ENCODE peak calls at places on chromosomes 3 and 15, in six cellular contexts. G is dorsolateral prefrontal cortex; Z is AG10803; U is naive thymus-derived CD4-positive, alpha-beta T cell; V is adrenal gland; X is uterus. B is an unnamed sample.

GRCh38 chr15:44099671-44100070 is 95.4 kb downstream of the FRMD5 start:
- DNase-seq in G (no peak), Z (peak), U (no peak), X (no peak), V (no peak), B (no peak)

GRCh38 chr15:42504631-42505030 is 9.2 kb downstream of the SNAP23 start:
- DNase-seq in V (no peak), X (no peak), Z (no peak), G (no peak), U (no peak), B (no peak)

GRCh38 chr15:88512606-88513005 is 33.9 kb downstream of the DET1 start:
- DNase-seq in Z (no peak), V (no peak), G (no peak), U (no peak), X (no peak), B (no peak)

GRCh38 chr3:128491071-128491899 is 1.7 kb downstream of the GATA2 start:
- DNase-seq in V (peak), Z (no peak), X (peak), G (no peak), U (peak), B (no peak)

GRCh38 chr15:60673918-60674558 is 195.1 kb upstream of the ICE2 start:
- DNase-seq in Z (peak), G (peak), U (no peak), V (peak), X (peak), B (no peak)

GRCh38 chr15:74994685-74995084 is 678 bp upstream of the SCAMP5 start:
- DNase-seq in V (no peak), U (no peak), Z (no peak), X (no peak), G (no peak), B (no peak)

GRCh38 chr3:63905731-63906620 is 6.2 kb downstream of the SCAANT1 start:
- DNase-seq in G (no peak), V (no peak), Z (no peak), U (no peak), X (no peak), B (no peak)

GRCh38 chr3:41288785-41289184 is 89.5 kb downstream of the CTNNB1 start:
- DNase-seq in Z (no peak), X (no peak), V (no peak), G (no peak), U (no peak), B (no peak)

GRCh38 chr15:31598620-31599019 is 272.0 kb downstream of the KLF13 start:
- DNase-seq in U (no peak), Z (no peak), V (no peak), X (no peak), G (no peak), B (no peak)

GRCh38 chr3:172513488-172513887 is 9.7 kb downstream of the TNFSF10 start:
- DNase-seq in G (no peak), U (no peak), V (no peak), Z (peak), X (no peak), B (no peak)

GRCh38 chr3:31550452-31551251 is 17.9 kb downstream of the STT3B start:
- DNase-seq in V (no peak), G (no peak), Z (peak), X (no peak), U (peak), B (no peak)

GRCh38 chr3:85342915-85343314 is 384.1 kb downstream of the CADM2 start:
- DNase-seq in X (no peak), V (no peak), G (peak), U (no peak), Z (no peak), B (peak)

GRCh38 chr3:95615592-95616310 is 1198.6 kb upstream of the EPHA6 start:
- DNase-seq in U (no peak), V (no peak), Z (no peak), X (no peak), G (no peak), B (no peak)

GRCh38 chr15:43625086-43625485 is 6.5 kb upstream of the STRC start:
- DNase-seq in G (no peak), U (no peak), Z (peak), X (no peak), V (no peak), B (no peak)

GRCh38 chr3:155859859-155860258 is 5.6 kb upstream of the SLC33A1 start:
- DNase-seq in X (no peak), Z (no peak), U (no peak), V (no peak), G (no peak), B (no peak)

GRCh38 chr3:43632269-43632733 is 10.5 kb upstream of the ANO10 start:
- DNase-seq in X (no peak), U (no peak), Z (peak), V (peak), G (peak), B (no peak)

GRCh38 chr15:63339006-63339766 is 42.5 kb downstream of the CA12 start:
- DNase-seq in G (no peak), X (no peak), Z (no peak), V (no peak), U (no peak), B (no peak)

GRCh38 chr15:83320404-83320803 is 35.9 kb upstream of the BNC1 start:
- DNase-seq in Z (peak), V (no peak), U (no peak), G (no peak), X (no peak), B (no peak)

GRCh38 chr3:193452338-193452737 is 73.8 kb upstream of the ATP13A5 start:
- DNase-seq in U (no peak), V (no peak), G (no peak), X (no peak), Z (no peak), B (no peak)

GRCh38 chr3:140469491-140469890 is 208.4 kb upstream of the TRIM42 start:
- DNase-seq in G (no peak), V (no peak), Z (no peak), U (no peak), X (no peak), B (no peak)

GRCh38 chr3:31709005-31709404 is 176.3 kb downstream of the STT3B start:
- DNase-seq in Z (no peak), X (no peak), U (no peak), G (peak), V (no peak), B (no peak)

GRCh38 chr15:92709064-92709463 is 53.5 kb upstream of the FAM174B start:
- DNase-seq in V (no peak), G (no peak), U (no peak), X (no peak), Z (no peak), B (no peak)

GRCh38 chr3:146803746-146804145 is 198.6 kb upstream of the PLSCR5 start:
- DNase-seq in V (no peak), U (no peak), Z (peak), X (no peak), G (no peak), B (no peak)

GRCh38 chr3:22371592-22372291 is 620.7 kb upstream of the ZNF385D start:
- DNase-seq in G (no peak), X (no peak), U (no peak), V (no peak), Z (no peak), B (no peak)

GRCh38 chr15:40549894-40550293 is 14.9 kb downstream of the CCDC32 start:
- DNase-seq in V (no peak), X (no peak), U (no peak), Z (no peak), G (no peak), B (no peak)

GRCh38 chr15:97691799-97692198 is 268.7 kb upstream of the ARRDC4 start:
- DNase-seq in X (no peak), U (no peak), V (no peak), Z (no peak), G (peak), B (no peak)

GRCh38 chr3:42014443-42014945 is 52.6 kb upstream of the ULK4 start:
- DNase-seq in G (no peak), V (no peak), U (no peak), X (no peak), Z (no peak), B (no peak)

GRCh38 chr3:110015231-110015963 is 678.1 kb upstream of the DPPA4 start:
- DNase-seq in U (no peak), X (no peak), V (no peak), G (no peak), Z (no peak), B (no peak)

GRCh38 chr3:157149136-157149696 is 10.7 kb downstream of the CCNL1 start:
- DNase-seq in Z (no peak), G (no peak), X (no peak), V (no peak), U (no peak), B (no peak)

GRCh38 chr3:170997966-170998913 is 28.3 kb downstream of the SLC2A2 start:
- DNase-seq in G (no peak), U (no peak), X (no peak), V (no peak), Z (peak), B (no peak)

GRCh38 chr3:661356-661755 is 431.5 kb upstream of the CNTN6 start:
- DNase-seq in U (no peak), V (no peak), Z (no peak), X (no peak), G (no peak), B (no peak)

GRCh38 chr3:135736740-135737139 is 228.8 kb upstream of the PPP2R3A start:
- DNase-seq in V (no peak), Z (peak), U (no peak), X (no peak), G (no peak), B (peak)

GRCh38 chr3:193744048-193744821 is 151.2 kb downstream of the OPA1 start:
- DNase-seq in X (no peak), G (no peak), V (no peak), Z (no peak), U (no peak), B (no peak)

GRCh38 chr15:44009056-44009455 is 182.3 kb downstream of the WDR76 start:
- DNase-seq in X (no peak), V (no peak), Z (peak), U (no peak), G (no peak), B (no peak)

GRCh38 chr3:46221936-46222335 is 13.8 kb upstream of the CCR1 start:
- DNase-seq in V (no peak), U (no peak), Z (no peak), X (no peak), G (no peak), B (no peak)

GRCh38 chr3:36175916-36176461 is 204.3 kb upstream of the STAC start:
- DNase-seq in V (no peak), Z (peak), X (no peak), U (no peak), G (no peak), B (no peak)

GRCh38 chr15:55917881-55918296 is 75.5 kb downstream of the NEDD4 start:
- DNase-seq in X (no peak), V (peak), U (peak), Z (peak), G (no peak), B (peak)

GRCh38 chr3:182981038-182981380 is 671 bp upstream of the DCUN1D1 start:
- DNase-seq in X (peak), U (no peak), V (peak), Z (no peak), G (peak), B (no peak)

GRCh38 chr3:15495461-15496340 is 25.8 kb downstream of the COLQ start:
- DNase-seq in Z (no peak), U (no peak), G (no peak), V (peak), X (no peak), B (no peak)

GRCh38 chr15:69031013-69032001 is 16.8 kb downstream of the NOX5 start:
- DNase-seq in Z (peak), U (peak), V (peak), G (no peak), X (no peak), B (no peak)
- H3K4me3 ChIP-seq in Z (peak), U (no peak), V (peak), G (peak), X (no peak), B (no peak)

GRCh38 chr15:90553248-90553745 is 23.6 kb downstream of the CRTC3 start:
- DNase-seq in V (no peak), X (no peak), U (no peak), G (no peak), Z (peak), B (no peak)
- H3K4me3 ChIP-seq in V (peak), X (no peak), U (no peak), G (peak), Z (peak), B (no peak)

GRCh38 chr3:50609743-50610085 is 1.9 kb downstream of the CISH start:
- DNase-seq in Z (no peak), G (no peak), V (no peak), U (no peak), X (no peak), B (no peak)

GRCh38 chr3:50610992-50611463 is 546 bp downstream of the CISH start:
- DNase-seq in V (no peak), U (no peak), Z (no peak), G (no peak), X (no peak), B (no peak)

GRCh38 chr3:50609071-50609742 is 2.4 kb downstream of the CISH start:
- DNase-seq in V (no peak), G (no peak), U (no peak), X (no peak), Z (no peak), B (no peak)

GRCh38 chr3:50611464-50612233 is at the start of gene CISH:
- DNase-seq in U (peak), V (peak), Z (peak), X (peak), G (peak), B (peak)

GRCh38 chr3:50610181-50610971 is 1.2 kb downstream of the CISH start:
- DNase-seq in G (no peak), Z (no peak), X (no peak), U (no peak), V (peak), B (no peak)
- H3K4me3 ChIP-seq in G (no peak), Z (peak), X (peak), U (peak), V (peak), B (peak)

GRCh38 chr3:197373096-197373495 is 74.7 kb upstream of the DLG1 start:
- DNase-seq in Z (no peak), V (no peak), G (no peak), U (no peak), X (no peak), B (no peak)
- H3K4me3 ChIP-seq in Z (no peak), V (no peak), G (no peak), U (no peak), X (no peak), B (no peak)

GRCh38 chr3:108603689-108604088 is 14.2 kb downstream of the DZIP3 start:
- DNase-seq in X (no peak), Z (no peak), U (peak), V (no peak), G (no peak), B (peak)

GRCh38 chr3:108605028-108605427 is 15.5 kb downstream of the DZIP3 start:
- DNase-seq in V (no peak), G (no peak), U (no peak), Z (no peak), X (no peak), B (no peak)

GRCh38 chr3:108599677-108600409 is 10.3 kb downstream of the DZIP3 start:
- DNase-seq in V (no peak), X (no peak), G (no peak), U (no peak), Z (no peak), B (no peak)

GRCh38 chr3:108602935-108603294 is 13.4 kb downstream of the DZIP3 start:
- DNase-seq in U (no peak), G (no peak), V (no peak), Z (no peak), X (no peak), B (no peak)

GRCh38 chr3:108602249-108602934 is 12.9 kb downstream of the DZIP3 start:
- DNase-seq in Z (no peak), V (no peak), U (peak), X (no peak), G (no peak), B (peak)
- H3K4me3 ChIP-seq in Z (no peak), V (no peak), U (peak), X (no peak), G (no peak), B (no peak)